ENCODE peak calls at places on chromosomes 12 and 14, in seven cellular contexts. One of them, this sample, is unnamed.

GRCh38 chr14:101591582-101591981 is 30.3 kb downstream of the DIO3 start:
- DNase-seq in effector memory CD4-positive, alpha-beta T cell: no peak
- DNase-seq in EL: no peak
- DNase-seq in EH: no peak
- DNase-seq in non-pigmented ciliary epithelial cell: no peak
- DNase-seq in left lobe of liver: no peak
- DNase-seq in left lung: peak; percentile 22
- DNase-seq in this sample: no peak

GRCh38 chr12:110794623-110795280 is 52.0 kb upstream of the CCDC63 start:
- DNase-seq in effector memory CD4-positive, alpha-beta T cell: no peak
- DNase-seq in EL: peak; percentile 52
- DNase-seq in EH: peak; percentile 20
- DNase-seq in non-pigmented ciliary epithelial cell: no peak
- DNase-seq in left lobe of liver: no peak
- DNase-seq in left lung: no peak
- DNase-seq in this sample: no peak

GRCh38 chr12:124617615-124618014 is 50.2 kb upstream of the NCOR2 start:
- DNase-seq in effector memory CD4-positive, alpha-beta T cell: no peak
- DNase-seq in EL: no peak
- DNase-seq in EH: no peak
- DNase-seq in non-pigmented ciliary epithelial cell: no peak
- DNase-seq in left lobe of liver: no peak
- DNase-seq in left lung: peak; percentile 81
- DNase-seq in this sample: no peak

GRCh38 chr14:75274899-75275569 is 3.6 kb upstream of the FOS start:
- DNase-seq in effector memory CD4-positive, alpha-beta T cell: peak; percentile 71
- DNase-seq in EL: no peak
- DNase-seq in EH: no peak
- DNase-seq in non-pigmented ciliary epithelial cell: no peak
- DNase-seq in left lobe of liver: peak; percentile 63
- DNase-seq in left lung: peak; percentile 87
- DNase-seq in this sample: no peak

GRCh38 chr12:64670856-64671639 is 60.8 kb downstream of the RASSF3 start:
- DNase-seq in effector memory CD4-positive, alpha-beta T cell: no peak
- DNase-seq in EL: peak; percentile 42
- DNase-seq in EH: peak; percentile 63
- DNase-seq in non-pigmented ciliary epithelial cell: peak; percentile 45
- DNase-seq in left lobe of liver: no peak
- DNase-seq in left lung: no peak
- DNase-seq in this sample: no peak

GRCh38 chr12:44015333-44015941 is 179.6 kb downstream of the TMEM117 start:
- DNase-seq in effector memory CD4-positive, alpha-beta T cell: no peak
- DNase-seq in EL: peak; percentile 40
- DNase-seq in EH: peak; percentile 63
- DNase-seq in non-pigmented ciliary epithelial cell: peak; percentile 20
- DNase-seq in left lobe of liver: no peak
- DNase-seq in left lung: no peak
- DNase-seq in this sample: no peak

GRCh38 chr14:32382704-32383103 is 53.6 kb downstream of the AKAP6 start:
- DNase-seq in effector memory CD4-positive, alpha-beta T cell: no peak
- DNase-seq in EL: peak; percentile 26
- DNase-seq in EH: peak; percentile 48
- DNase-seq in non-pigmented ciliary epithelial cell: no peak
- DNase-seq in left lobe of liver: no peak
- DNase-seq in left lung: no peak
- DNase-seq in this sample: no peak

GRCh38 chr12:104115587-104115975 is 22.4 kb downstream of the NFYB start:
- DNase-seq in effector memory CD4-positive, alpha-beta T cell: no peak
- DNase-seq in EL: no peak
- DNase-seq in EH: no peak
- DNase-seq in non-pigmented ciliary epithelial cell: no peak
- DNase-seq in left lobe of liver: no peak
- DNase-seq in left lung: no peak
- DNase-seq in this sample: no peak

GRCh38 chr12:88247241-88247643 is 105.1 kb downstream of the TMTC3 start:
- DNase-seq in effector memory CD4-positive, alpha-beta T cell: no peak
- DNase-seq in EL: peak; percentile 92
- DNase-seq in EH: peak; percentile 97
- DNase-seq in non-pigmented ciliary epithelial cell: peak; percentile 50
- DNase-seq in left lobe of liver: no peak
- DNase-seq in left lung: no peak
- DNase-seq in this sample: no peak

GRCh38 chr12:103855036-103855712 is 14.1 kb upstream of the NT5DC3 start:
- DNase-seq in effector memory CD4-positive, alpha-beta T cell: no peak
- DNase-seq in EL: peak; percentile 76
- DNase-seq in EH: peak; percentile 81
- DNase-seq in non-pigmented ciliary epithelial cell: peak; percentile 79
- DNase-seq in left lobe of liver: no peak
- DNase-seq in left lung: no peak
- DNase-seq in this sample: no peak

GRCh38 chr12:113154351-113154973 is 4.9 kb downstream of the CFAP73 start:
- DNase-seq in effector memory CD4-positive, alpha-beta T cell: no peak
- DNase-seq in EL: peak; percentile 16
- DNase-seq in EH: peak; percentile 17
- DNase-seq in non-pigmented ciliary epithelial cell: no peak
- DNase-seq in left lobe of liver: no peak
- DNase-seq in left lung: no peak
- DNase-seq in this sample: no peak

GRCh38 chr12:98699568-98699967 is 54.5 kb downstream of the APAF1 start:
- DNase-seq in effector memory CD4-positive, alpha-beta T cell: no peak
- DNase-seq in EL: no peak
- DNase-seq in EH: no peak
- DNase-seq in non-pigmented ciliary epithelial cell: no peak
- DNase-seq in left lobe of liver: no peak
- DNase-seq in left lung: no peak
- DNase-seq in this sample: no peak

GRCh38 chr12:26961803-26962202 is 23.5 kb downstream of the FGFR1OP2 start:
- DNase-seq in effector memory CD4-positive, alpha-beta T cell: no peak
- DNase-seq in EL: no peak
- DNase-seq in EH: no peak
- DNase-seq in non-pigmented ciliary epithelial cell: no peak
- DNase-seq in left lobe of liver: no peak
- DNase-seq in left lung: no peak
- DNase-seq in this sample: no peak

GRCh38 chr12:6082613-6083012 is 41.9 kb downstream of the VWF start:
- DNase-seq in effector memory CD4-positive, alpha-beta T cell: no peak
- DNase-seq in EL: no peak
- DNase-seq in EH: peak; percentile 18
- DNase-seq in non-pigmented ciliary epithelial cell: no peak
- DNase-seq in left lobe of liver: no peak
- DNase-seq in left lung: no peak
- DNase-seq in this sample: no peak

GRCh38 chr14:68174446-68174845 is 354.9 kb downstream of the RAD51B start:
- DNase-seq in effector memory CD4-positive, alpha-beta T cell: no peak
- DNase-seq in EL: no peak
- DNase-seq in EH: no peak
- DNase-seq in non-pigmented ciliary epithelial cell: no peak
- DNase-seq in left lobe of liver: no peak
- DNase-seq in left lung: no peak
- DNase-seq in this sample: no peak

GRCh38 chr14:102625564-102626296 is 33.3 kb downstream of the RCOR1 start:
- DNase-seq in effector memory CD4-positive, alpha-beta T cell: no peak
- DNase-seq in EL: no peak
- DNase-seq in EH: no peak
- DNase-seq in non-pigmented ciliary epithelial cell: no peak
- DNase-seq in left lobe of liver: no peak
- DNase-seq in left lung: no peak
- DNase-seq in this sample: no peak

GRCh38 chr12:51536159-51536558 is 54.9 kb upstream of the SCN8A start:
- DNase-seq in effector memory CD4-positive, alpha-beta T cell: no peak
- DNase-seq in EL: no peak
- DNase-seq in EH: peak; percentile 10
- DNase-seq in non-pigmented ciliary epithelial cell: no peak
- DNase-seq in left lobe of liver: no peak
- DNase-seq in left lung: no peak
- DNase-seq in this sample: no peak

GRCh38 chr14:70907996-70908917 is 998 bp downstream of the PCNX1 start:
- DNase-seq in effector memory CD4-positive, alpha-beta T cell: no peak
- DNase-seq in EL: peak; percentile 64
- DNase-seq in EH: peak; percentile 71
- DNase-seq in non-pigmented ciliary epithelial cell: no peak
- DNase-seq in left lobe of liver: peak; percentile 83
- DNase-seq in left lung: peak; percentile 89
- DNase-seq in this sample: peak; percentile 44

GRCh38 chr12:116319316-116319715 is 41.8 kb upstream of the MED13L start:
- DNase-seq in effector memory CD4-positive, alpha-beta T cell: no peak
- DNase-seq in EL: no peak
- DNase-seq in EH: no peak
- DNase-seq in non-pigmented ciliary epithelial cell: no peak
- DNase-seq in left lobe of liver: no peak
- DNase-seq in left lung: no peak
- DNase-seq in this sample: no peak

GRCh38 chr12:19082365-19082911 is 47.1 kb upstream of the PLEKHA5 start:
- DNase-seq in effector memory CD4-positive, alpha-beta T cell: no peak
- DNase-seq in EL: no peak
- DNase-seq in EH: no peak
- DNase-seq in non-pigmented ciliary epithelial cell: no peak
- DNase-seq in left lobe of liver: no peak
- DNase-seq in left lung: no peak
- DNase-seq in this sample: no peak

GRCh38 chr14:58607131-58607531 is 30.6 kb upstream of the DACT1 start:
- DNase-seq in effector memory CD4-positive, alpha-beta T cell: no peak
- DNase-seq in EL: no peak
- DNase-seq in EH: no peak
- DNase-seq in non-pigmented ciliary epithelial cell: no peak
- DNase-seq in left lobe of liver: no peak
- DNase-seq in left lung: no peak
- DNase-seq in this sample: no peak

GRCh38 chr12:75058228-75058627 is 151.4 kb downstream of the KCNC2 start:
- DNase-seq in effector memory CD4-positive, alpha-beta T cell: no peak
- DNase-seq in EL: no peak
- DNase-seq in EH: no peak
- DNase-seq in non-pigmented ciliary epithelial cell: no peak
- DNase-seq in left lobe of liver: no peak
- DNase-seq in left lung: no peak
- DNase-seq in this sample: no peak

GRCh38 chr12:116361404-116362223 is 84.1 kb upstream of the MED13L start:
- DNase-seq in effector memory CD4-positive, alpha-beta T cell: no peak
- DNase-seq in EL: no peak
- DNase-seq in EH: no peak
- DNase-seq in non-pigmented ciliary epithelial cell: no peak
- DNase-seq in left lobe of liver: no peak
- DNase-seq in left lung: no peak
- DNase-seq in this sample: no peak

GRCh38 chr12:120640840-120641833 is 711 bp downstream of the CABP1 start:
- DNase-seq in effector memory CD4-positive, alpha-beta T cell: peak; percentile 6
- DNase-seq in EL: peak; percentile 45
- DNase-seq in EH: peak; percentile 61
- DNase-seq in non-pigmented ciliary epithelial cell: no peak
- DNase-seq in left lobe of liver: no peak
- DNase-seq in left lung: peak; percentile 88
- DNase-seq in this sample: no peak

GRCh38 chr12:104873374-104873773 is 84.7 kb downstream of the SLC41A2 start:
- DNase-seq in effector memory CD4-positive, alpha-beta T cell: no peak
- DNase-seq in EL: no peak
- DNase-seq in EH: peak; percentile 39
- DNase-seq in non-pigmented ciliary epithelial cell: no peak
- DNase-seq in left lobe of liver: no peak
- DNase-seq in left lung: no peak
- DNase-seq in this sample: no peak

GRCh38 chr14:65287264-65288131 is 125.0 kb upstream of the FUT8 start:
- DNase-seq in effector memory CD4-positive, alpha-beta T cell: no peak
- DNase-seq in EL: no peak
- DNase-seq in EH: no peak
- DNase-seq in non-pigmented ciliary epithelial cell: no peak
- DNase-seq in left lobe of liver: no peak
- DNase-seq in left lung: peak; percentile 71
- DNase-seq in this sample: no peak

GRCh38 chr12:22631863-22632463 is 7.0 kb downstream of the ETNK1 start:
- DNase-seq in effector memory CD4-positive, alpha-beta T cell: no peak
- DNase-seq in EL: peak; percentile 18
- DNase-seq in EH: peak; percentile 23
- DNase-seq in non-pigmented ciliary epithelial cell: no peak
- DNase-seq in left lobe of liver: no peak
- DNase-seq in left lung: no peak
- DNase-seq in this sample: no peak

GRCh38 chr12:76144253-76144564 is 59.7 kb upstream of the NAP1L1 start:
- DNase-seq in effector memory CD4-positive, alpha-beta T cell: no peak
- DNase-seq in EL: peak; percentile 51
- DNase-seq in EH: peak; percentile 61
- DNase-seq in non-pigmented ciliary epithelial cell: no peak
- DNase-seq in left lobe of liver: no peak
- DNase-seq in left lung: no peak
- DNase-seq in this sample: peak; percentile 29

GRCh38 chr12:89319111-89319510 is 33.2 kb downstream of the DUSP6 start:
- DNase-seq in effector memory CD4-positive, alpha-beta T cell: no peak
- DNase-seq in EL: no peak
- DNase-seq in EH: no peak
- DNase-seq in non-pigmented ciliary epithelial cell: no peak
- DNase-seq in left lobe of liver: peak; percentile 56
- DNase-seq in left lung: no peak
- DNase-seq in this sample: no peak

GRCh38 chr14:63752449-63753169 is 24.7 kb upstream of the SGPP1 start:
- DNase-seq in effector memory CD4-positive, alpha-beta T cell: no peak
- DNase-seq in EL: peak; percentile 83
- DNase-seq in EH: peak; percentile 72
- DNase-seq in non-pigmented ciliary epithelial cell: peak; percentile 73
- DNase-seq in left lobe of liver: no peak
- DNase-seq in left lung: no peak
- DNase-seq in this sample: no peak

GRCh38 chr12:89135976-89136634 is 216.2 kb downstream of the DUSP6 start:
- DNase-seq in effector memory CD4-positive, alpha-beta T cell: no peak
- DNase-seq in EL: peak; percentile 53
- DNase-seq in EH: peak; percentile 40
- DNase-seq in non-pigmented ciliary epithelial cell: no peak
- DNase-seq in left lobe of liver: no peak
- DNase-seq in left lung: no peak
- DNase-seq in this sample: no peak

GRCh38 chr12:77941396-77941795 is 110.7 kb downstream of the NAV3 start:
- DNase-seq in effector memory CD4-positive, alpha-beta T cell: no peak
- DNase-seq in EL: no peak
- DNase-seq in EH: peak; percentile 62
- DNase-seq in non-pigmented ciliary epithelial cell: no peak
- DNase-seq in left lobe of liver: no peak
- DNase-seq in left lung: no peak
- DNase-seq in this sample: no peak

GRCh38 chr12:81815611-81816010 is 56.5 kb upstream of the PPFIA2 start:
- DNase-seq in effector memory CD4-positive, alpha-beta T cell: no peak
- DNase-seq in EL: no peak
- DNase-seq in EH: no peak
- DNase-seq in non-pigmented ciliary epithelial cell: no peak
- DNase-seq in left lobe of liver: no peak
- DNase-seq in left lung: no peak
- DNase-seq in this sample: no peak

GRCh38 chr12:29695026-29695425 is 88.7 kb downstream of the TMTC1 start:
- DNase-seq in effector memory CD4-positive, alpha-beta T cell: no peak
- DNase-seq in EL: no peak
- DNase-seq in EH: no peak
- DNase-seq in non-pigmented ciliary epithelial cell: no peak
- DNase-seq in left lobe of liver: no peak
- DNase-seq in left lung: no peak
- DNase-seq in this sample: no peak

This sample was measured in omental fat pad.